ENCODE peak calls at places on chromosome 11, in ten cellular contexts. One of them, this sample, is unnamed.

GRCh38 chr11:86143429-86144030 is 74.6 kb upstream of the PICALM start:
- DNase-seq in GM23248: no peak
- DNase-seq in uterus: no peak
- DNase-seq in kidney: no peak
- DNase-seq in OCI-LY7: no peak
- DNase-seq in tibial artery: no peak
- DNase-seq in right lobe of liver: no peak
- DNase-seq in CD8-positive, alpha-beta memory T cell: peak; percentile 27
- DNase-seq in fibroblast of lung: no peak
- DNase-seq in cardiac muscle cell: no peak
- DNase-seq in this sample: peak; percentile 37

GRCh38 chr11:77547863-77548551 is 41.7 kb upstream of the AQP11 start:
- DNase-seq in uterus: peak; percentile 41
- DNase-seq in OCI-LY7: peak; percentile 61
- DNase-seq in kidney: no peak
- DNase-seq in CD8-positive, alpha-beta memory T cell: peak; percentile 17
- DNase-seq in cardiac muscle cell: peak; percentile 81
- DNase-seq in right lobe of liver: no peak
- DNase-seq in fibroblast of lung: peak; percentile 60
- DNase-seq in GM23248: peak; percentile 86
- DNase-seq in tibial artery: peak; percentile 30
- DNase-seq in this sample: no peak

GRCh38 chr11:133978816-133979215 is 22.0 kb upstream of the IGSF9B start:
- DNase-seq in OCI-LY7: no peak
- DNase-seq in GM23248: peak; percentile 62
- DNase-seq in cardiac muscle cell: no peak
- DNase-seq in uterus: no peak
- DNase-seq in CD8-positive, alpha-beta memory T cell: no peak
- DNase-seq in fibroblast of lung: peak; percentile 16
- DNase-seq in kidney: no peak
- DNase-seq in tibial artery: no peak
- DNase-seq in right lobe of liver: no peak
- DNase-seq in this sample: no peak

GRCh38 chr11:68047437-68048290 is 8.8 kb downstream of the TCIRG1 start:
- DNase-seq in tibial artery: no peak
- DNase-seq in right lobe of liver: no peak
- DNase-seq in CD8-positive, alpha-beta memory T cell: no peak
- DNase-seq in kidney: no peak
- DNase-seq in cardiac muscle cell: no peak
- DNase-seq in GM23248: no peak
- DNase-seq in uterus: no peak
- DNase-seq in fibroblast of lung: no peak
- DNase-seq in OCI-LY7: no peak
- DNase-seq in this sample: no peak

GRCh38 chr11:57315491-57315890 is 9.3 kb downstream of the TNKS1BP1 start:
- DNase-seq in fibroblast of lung: peak; percentile 33
- DNase-seq in right lobe of liver: peak; percentile 58
- DNase-seq in tibial artery: no peak
- DNase-seq in GM23248: no peak
- DNase-seq in uterus: no peak
- DNase-seq in OCI-LY7: no peak
- DNase-seq in CD8-positive, alpha-beta memory T cell: no peak
- DNase-seq in kidney: peak; percentile 57
- DNase-seq in cardiac muscle cell: no peak
- DNase-seq in this sample: no peak

GRCh38 chr11:120185678-120186407 is 25.0 kb upstream of the OAF start:
- DNase-seq in tibial artery: no peak
- DNase-seq in cardiac muscle cell: no peak
- DNase-seq in OCI-LY7: no peak
- DNase-seq in fibroblast of lung: no peak
- DNase-seq in right lobe of liver: no peak
- DNase-seq in uterus: peak; percentile 18
- DNase-seq in kidney: no peak
- DNase-seq in CD8-positive, alpha-beta memory T cell: no peak
- DNase-seq in GM23248: no peak
- DNase-seq in this sample: no peak

GRCh38 chr11:118524757-118525465 is 2.4 kb upstream of the TTC36 start:
- DNase-seq in tibial artery: no peak
- DNase-seq in OCI-LY7: no peak
- DNase-seq in uterus: no peak
- DNase-seq in fibroblast of lung: peak; percentile 13
- DNase-seq in GM23248: no peak
- DNase-seq in CD8-positive, alpha-beta memory T cell: no peak
- DNase-seq in cardiac muscle cell: no peak
- DNase-seq in kidney: no peak
- DNase-seq in right lobe of liver: no peak
- DNase-seq in this sample: no peak

GRCh38 chr11:16125796-16126195 is 230.6 kb downstream of the SOX6 start:
- DNase-seq in right lobe of liver: no peak
- DNase-seq in uterus: no peak
- DNase-seq in OCI-LY7: no peak
- DNase-seq in tibial artery: no peak
- DNase-seq in fibroblast of lung: no peak
- DNase-seq in kidney: no peak
- DNase-seq in CD8-positive, alpha-beta memory T cell: no peak
- DNase-seq in GM23248: no peak
- DNase-seq in cardiac muscle cell: no peak
- DNase-seq in this sample: no peak

GRCh38 chr11:85132839-85133238 is 494.3 kb downstream of the DLG2 start:
- DNase-seq in fibroblast of lung: peak; percentile 29
- DNase-seq in right lobe of liver: no peak
- DNase-seq in tibial artery: no peak
- DNase-seq in cardiac muscle cell: peak; percentile 33
- DNase-seq in kidney: no peak
- DNase-seq in uterus: no peak
- DNase-seq in CD8-positive, alpha-beta memory T cell: no peak
- DNase-seq in GM23248: peak; percentile 21
- DNase-seq in OCI-LY7: no peak
- DNase-seq in this sample: no peak

GRCh38 chr11:12137938-12138731 is 27.7 kb downstream of the MICAL2 start:
- DNase-seq in CD8-positive, alpha-beta memory T cell: no peak
- DNase-seq in fibroblast of lung: peak; percentile 98
- DNase-seq in cardiac muscle cell: no peak
- DNase-seq in tibial artery: peak; percentile 71
- DNase-seq in GM23248: peak; percentile 67
- DNase-seq in OCI-LY7: no peak
- DNase-seq in uterus: peak; percentile 85
- DNase-seq in right lobe of liver: no peak
- DNase-seq in kidney: no peak
- DNase-seq in this sample: no peak

GRCh38 chr11:69826773-69827172 is 7.6 kb upstream of the FGF3 start:
- DNase-seq in cardiac muscle cell: no peak
- DNase-seq in fibroblast of lung: no peak
- DNase-seq in kidney: no peak
- DNase-seq in right lobe of liver: no peak
- DNase-seq in OCI-LY7: no peak
- DNase-seq in tibial artery: no peak
- DNase-seq in uterus: no peak
- DNase-seq in GM23248: no peak
- DNase-seq in CD8-positive, alpha-beta memory T cell: no peak
- DNase-seq in this sample: no peak

GRCh38 chr11:47305734-47306483 is 36.0 kb downstream of the MADD start:
- DNase-seq in right lobe of liver: no peak
- DNase-seq in GM23248: no peak
- DNase-seq in tibial artery: peak; percentile 64
- DNase-seq in CD8-positive, alpha-beta memory T cell: no peak
- DNase-seq in OCI-LY7: no peak
- DNase-seq in cardiac muscle cell: no peak
- DNase-seq in uterus: no peak
- DNase-seq in kidney: peak; percentile 87
- DNase-seq in fibroblast of lung: no peak
- DNase-seq in this sample: peak; percentile 65

GRCh38 chr11:110968348-110969062 is 256.3 kb upstream of the ARHGAP20 start:
- DNase-seq in tibial artery: no peak
- DNase-seq in uterus: no peak
- DNase-seq in fibroblast of lung: peak; percentile 43
- DNase-seq in right lobe of liver: no peak
- DNase-seq in CD8-positive, alpha-beta memory T cell: no peak
- DNase-seq in cardiac muscle cell: no peak
- DNase-seq in OCI-LY7: no peak
- DNase-seq in kidney: no peak
- DNase-seq in GM23248: peak; percentile 73
- DNase-seq in this sample: no peak

GRCh38 chr11:100956321-100956720 is 173.3 kb downstream of the PGR start:
- DNase-seq in right lobe of liver: no peak
- DNase-seq in OCI-LY7: no peak
- DNase-seq in tibial artery: no peak
- DNase-seq in cardiac muscle cell: no peak
- DNase-seq in GM23248: no peak
- DNase-seq in kidney: no peak
- DNase-seq in uterus: no peak
- DNase-seq in CD8-positive, alpha-beta memory T cell: no peak
- DNase-seq in fibroblast of lung: no peak
- DNase-seq in this sample: no peak

GRCh38 chr11:64053699-64054098 is 18.0 kb downstream of the FLRT1 start:
- DNase-seq in tibial artery: no peak
- DNase-seq in kidney: no peak
- DNase-seq in right lobe of liver: no peak
- DNase-seq in OCI-LY7: no peak
- DNase-seq in fibroblast of lung: no peak
- DNase-seq in CD8-positive, alpha-beta memory T cell: no peak
- DNase-seq in uterus: no peak
- DNase-seq in cardiac muscle cell: peak; percentile 28
- DNase-seq in GM23248: no peak
- DNase-seq in this sample: no peak

GRCh38 chr11:88384004-88384677 is 46.6 kb upstream of the CTSC start:
- DNase-seq in cardiac muscle cell: no peak
- DNase-seq in fibroblast of lung: peak; percentile 83
- DNase-seq in OCI-LY7: no peak
- DNase-seq in kidney: no peak
- DNase-seq in right lobe of liver: no peak
- DNase-seq in CD8-positive, alpha-beta memory T cell: no peak
- DNase-seq in tibial artery: no peak
- DNase-seq in uterus: no peak
- DNase-seq in GM23248: peak; percentile 61
- DNase-seq in this sample: no peak

DNA sequence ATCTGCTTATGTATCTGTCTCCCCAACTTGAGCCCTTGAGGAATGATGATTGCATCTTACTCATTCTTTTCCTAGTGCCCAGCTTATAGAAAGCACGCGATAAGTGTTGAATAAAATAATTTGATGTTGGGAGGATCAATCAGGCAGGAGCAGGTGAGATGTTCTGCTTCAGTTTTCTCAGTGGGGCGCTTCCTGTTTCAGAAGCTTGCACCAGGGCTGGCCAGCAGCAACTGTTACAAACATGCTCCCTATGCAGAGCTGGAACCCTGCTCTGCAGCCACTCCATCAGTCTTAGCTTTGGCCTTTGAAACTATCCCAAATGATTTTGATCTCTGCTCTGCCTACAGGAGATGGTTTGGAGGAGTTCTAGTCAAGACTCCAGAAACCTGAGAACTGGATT is 3.9 kb downstream of the ENDOD1 start:
- DNase-seq in fibroblast of lung: no peak
- DNase-seq in tibial artery: no peak
- DNase-seq in kidney: no peak
- DNase-seq in uterus: no peak
- DNase-seq in cardiac muscle cell: no peak
- DNase-seq in right lobe of liver: no peak
- DNase-seq in OCI-LY7: peak; percentile 75
- DNase-seq in CD8-positive, alpha-beta memory T cell: no peak
- DNase-seq in GM23248: peak; percentile 19
- DNase-seq in this sample: no peak
- H3K4me3 ChIP-seq in fibroblast of lung: no peak overlapping the region
- H3K4me3 ChIP-seq in tibial artery: no peak overlapping the region
- H3K4me3 ChIP-seq in kidney: no peak overlapping the region
- H3K4me3 ChIP-seq in uterus: no peak overlapping the region
- H3K4me3 ChIP-seq in cardiac muscle cell: no peak overlapping the region
- H3K4me3 ChIP-seq in right lobe of liver: no peak overlapping the region
- H3K4me3 ChIP-seq in OCI-LY7: peak overlapping the region; percentile 82
- H3K4me3 ChIP-seq in CD8-positive, alpha-beta memory T cell: no peak overlapping the region
- H3K4me3 ChIP-seq in GM23248: no peak overlapping the region
- H3K4me3 ChIP-seq in this sample: no peak overlapping the region

DNA sequence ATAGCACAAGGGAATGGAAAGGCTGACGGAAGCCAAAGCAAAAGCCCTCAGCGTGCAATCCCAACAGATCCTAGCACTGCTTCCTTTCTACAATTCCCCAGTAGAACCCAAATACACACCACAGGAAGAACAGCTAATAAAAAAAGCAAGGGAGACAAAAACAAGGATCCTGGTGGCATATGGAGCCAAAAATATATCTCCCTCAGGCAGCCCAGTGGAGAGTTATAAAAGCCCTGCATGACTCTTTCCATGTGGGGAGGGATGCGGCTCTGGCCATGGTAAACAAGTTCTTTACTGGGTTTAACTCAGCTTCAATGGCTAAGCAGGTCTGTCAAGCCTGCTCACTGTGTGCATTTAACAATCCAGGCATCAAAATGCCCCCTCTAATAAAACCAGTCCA is 88.1 kb downstream of the PIWIL4 start:
- DNase-seq in fibroblast of lung: no peak
- DNase-seq in uterus: no peak
- DNase-seq in cardiac muscle cell: no peak
- DNase-seq in OCI-LY7: no peak
- DNase-seq in right lobe of liver: no peak
- DNase-seq in GM23248: no peak
- DNase-seq in kidney: no peak
- DNase-seq in CD8-positive, alpha-beta memory T cell: no peak
- DNase-seq in tibial artery: no peak
- DNase-seq in this sample: no peak
- H3K9me3 ChIP-seq in fibroblast of lung: no peaks in the 10 kb centered on the region
- H3K9me3 ChIP-seq in uterus: no peaks in the 10 kb centered on the region
- H3K9me3 ChIP-seq in cardiac muscle cell: no peaks in the 10 kb centered on the region
- H3K9me3 ChIP-seq in OCI-LY7: no peaks in the 10 kb centered on the region
- H3K9me3 ChIP-seq in right lobe of liver: no peaks in the 10 kb centered on the region
- H3K9me3 ChIP-seq in GM23248: no peaks in the 10 kb centered on the region
- H3K9me3 ChIP-seq in kidney: no peaks in the 10 kb centered on the region
- H3K9me3 ChIP-seq in CD8-positive, alpha-beta memory T cell: no peaks in the 10 kb centered on the region
- H3K9me3 ChIP-seq in tibial artery: no peaks in the 10 kb centered on the region
- H3K9me3 ChIP-seq in this sample: no peaks in the 10 kb centered on the region

GRCh38 chr11:66523611-66524010 is 13.2 kb downstream of the BBS1 start:
- DNase-seq in OCI-LY7: no peak
- DNase-seq in tibial artery: no peak
- DNase-seq in kidney: peak; percentile 42
- DNase-seq in right lobe of liver: no peak
- DNase-seq in CD8-positive, alpha-beta memory T cell: no peak
- DNase-seq in cardiac muscle cell: peak; percentile 82
- DNase-seq in uterus: no peak
- DNase-seq in fibroblast of lung: no peak
- DNase-seq in GM23248: no peak
- DNase-seq in this sample: peak; percentile 71
- H3K4me3 ChIP-seq in OCI-LY7: no peak overlapping the region
- H3K4me3 ChIP-seq in tibial artery: no peak overlapping the region
- H3K4me3 ChIP-seq in kidney: no peak overlapping the region
- H3K4me3 ChIP-seq in right lobe of liver: no peak overlapping the region
- H3K4me3 ChIP-seq in CD8-positive, alpha-beta memory T cell: no peak overlapping the region
- H3K4me3 ChIP-seq in cardiac muscle cell: no peak overlapping the region
- H3K4me3 ChIP-seq in uterus: no peak overlapping the region
- H3K4me3 ChIP-seq in fibroblast of lung: no peak overlapping the region
- H3K4me3 ChIP-seq in GM23248: no peak overlapping the region
- H3K4me3 ChIP-seq in this sample: no peak overlapping the region

DNA sequence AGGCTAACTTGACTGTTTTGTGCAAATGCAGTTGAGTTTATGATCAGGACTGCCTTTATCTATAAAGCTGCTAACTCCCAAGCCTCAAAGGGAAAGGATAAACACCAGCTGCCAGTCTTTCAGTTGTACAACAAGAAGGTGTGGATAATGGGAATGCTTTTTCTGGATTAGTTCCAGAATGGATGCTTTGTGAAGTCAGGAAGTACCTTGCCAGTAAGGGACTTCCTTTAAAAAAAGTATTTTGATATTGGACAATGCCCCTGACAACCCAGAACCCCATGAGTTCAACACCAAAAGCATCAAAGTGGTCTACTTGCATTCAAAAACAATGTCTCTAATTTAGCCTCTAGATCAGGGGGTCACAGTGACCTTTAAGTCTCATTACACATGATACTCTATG is 32.0 kb downstream of the OR5A2 start:
- DNase-seq in tibial artery: no peak
- DNase-seq in fibroblast of lung: no peak
- DNase-seq in cardiac muscle cell: no peak
- DNase-seq in GM23248: no peak
- DNase-seq in kidney: no peak
- DNase-seq in CD8-positive, alpha-beta memory T cell: no peak
- DNase-seq in right lobe of liver: no peak
- DNase-seq in uterus: no peak
- DNase-seq in OCI-LY7: no peak
- DNase-seq in this sample: no peak
- H3K9me3 ChIP-seq in tibial artery: no peaks in the 10 kb centered on the region
- H3K9me3 ChIP-seq in fibroblast of lung: no peaks in the 10 kb centered on the region
- H3K9me3 ChIP-seq in cardiac muscle cell: no peaks in the 10 kb centered on the region
- H3K9me3 ChIP-seq in GM23248: no peaks in the 10 kb centered on the region
- H3K9me3 ChIP-seq in kidney: no peaks in the 10 kb centered on the region
- H3K9me3 ChIP-seq in CD8-positive, alpha-beta memory T cell: no peaks in the 10 kb centered on the region
- H3K9me3 ChIP-seq in right lobe of liver: no peaks in the 10 kb centered on the region
- H3K9me3 ChIP-seq in uterus: no peaks in the 10 kb centered on the region
- H3K9me3 ChIP-seq in OCI-LY7: no peaks in the 10 kb centered on the region
- H3K9me3 ChIP-seq in this sample: no peaks in the 10 kb centered on the region

This sample was measured in heart right ventricle.